ENCODE peak calls at places on chromosomes 13 and 19, in six cellular contexts. R, X, U, C, B and A are unnamed samples.
A peak's percentile ranks its signal among the peaks of the same experiment; 100 is the strongest.

GRCh38 chr13:71879129-71879535 is 12.1 kb upstream of the DACH1 start:
- DNase-seq in X (no peak), U (peak; percentile 50), B (peak; percentile 71), R (peak; percentile 75), C (peak; percentile 32), A (peak; percentile 37)

GRCh38 chr13:59356607-59357006 is 807.1 kb downstream of the DIAPH3 start:
- DNase-seq in R (peak; percentile 97), B (no peak), U (no peak), C (peak; percentile 55), X (peak; percentile 90), A (no peak)

GRCh38 chr19:38211206-38211605 is 12.8 kb downstream of the DPF1 start:
- DNase-seq in X (no peak), C (no peak), U (peak; percentile 32), B (peak; percentile 70), R (no peak), A (no peak)

GRCh38 chr19:55472463-55472862 is 4.0 kb upstream of the ZNF628 start:
- DNase-seq in C (peak; percentile 90), R (no peak), X (no peak), U (no peak), B (no peak), A (peak; percentile 75)

GRCh38 chr19:29076161-29076560 is 136.8 kb downstream of the UQCRFS1 start:
- DNase-seq in C (no peak), U (no peak), X (no peak), R (no peak), B (no peak), A (no peak)

GRCh38 chr13:29761815-29762214 is 88.6 kb downstream of the UBL3 start:
- DNase-seq in C (no peak), X (no peak), U (no peak), B (peak; percentile 12), R (no peak), A (no peak)

GRCh38 chr19:20247016-20247683 is 80.1 kb downstream of the ZNF486 start:
- DNase-seq in C (peak; percentile 1), X (no peak), U (peak; percentile 29), R (no peak), B (peak; percentile 63), A (peak; percentile 2)

GRCh38 chr13:33016414-33017409 is at the start of gene KL:
- DNase-seq in X (peak; percentile 86), C (peak; percentile 6), B (peak; percentile 53), U (no peak), R (no peak), A (no peak)

GRCh38 chr19:5645409-5645808 is 22.5 kb downstream of the SAFB start:
- DNase-seq in B (no peak), X (no peak), R (no peak), C (no peak), U (no peak), A (no peak)

GRCh38 chr13:51920267-51920666 is 58.5 kb downstream of the CCDC70 start:
- DNase-seq in C (no peak), U (no peak), R (no peak), X (no peak), B (no peak), A (no peak)

GRCh38 chr19:50899549-50899948 is 11.6 kb downstream of the KLK4 start:
- DNase-seq in C (no peak), B (no peak), U (no peak), X (no peak), R (no peak), A (no peak)

GRCh38 chr19:10567696-10568443 is 909 bp downstream of the CDKN2D start:
- DNase-seq in X (no peak), U (no peak), B (no peak), C (no peak), R (no peak), A (no peak)

GRCh38 chr13:39688699-39689405 is 33.4 kb downstream of the COG6 start:
- DNase-seq in C (peak; percentile 74), B (no peak), R (no peak), X (no peak), U (no peak), A (no peak)

GRCh38 chr13:27482996-27483395 is 32.6 kb upstream of the MTIF3 start:
- DNase-seq in R (no peak), U (no peak), C (no peak), B (no peak), X (no peak), A (no peak)

GRCh38 chr19:10431943-10432735 is 11.8 kb downstream of the PDE4A start:
- DNase-seq in U (no peak), R (no peak), X (peak; percentile 92), C (peak; percentile 41), B (peak; percentile 73), A (no peak)

GRCh38 chr13:29161653-29162052 is 341.5 kb downstream of the MTUS2 start:
- DNase-seq in U (no peak), B (no peak), X (no peak), R (no peak), C (no peak), A (no peak)

GRCh38 chr19:7478173-7478842 is 10.5 kb downstream of the PEX11G start:
- DNase-seq in B (no peak), R (no peak), X (no peak), U (no peak), C (peak; percentile 23), A (no peak)

GRCh38 chr19:2454962-2455409 is 1.8 kb downstream of the LMNB2 start:
- DNase-seq in C (no peak), X (no peak), B (no peak), U (no peak), R (no peak), A (no peak)

GRCh38 chr13:52395704-52396103 is 10.3 kb downstream of the THSD1 start:
- DNase-seq in X (no peak), C (no peak), U (no peak), R (no peak), B (no peak), A (no peak)

DNA sequence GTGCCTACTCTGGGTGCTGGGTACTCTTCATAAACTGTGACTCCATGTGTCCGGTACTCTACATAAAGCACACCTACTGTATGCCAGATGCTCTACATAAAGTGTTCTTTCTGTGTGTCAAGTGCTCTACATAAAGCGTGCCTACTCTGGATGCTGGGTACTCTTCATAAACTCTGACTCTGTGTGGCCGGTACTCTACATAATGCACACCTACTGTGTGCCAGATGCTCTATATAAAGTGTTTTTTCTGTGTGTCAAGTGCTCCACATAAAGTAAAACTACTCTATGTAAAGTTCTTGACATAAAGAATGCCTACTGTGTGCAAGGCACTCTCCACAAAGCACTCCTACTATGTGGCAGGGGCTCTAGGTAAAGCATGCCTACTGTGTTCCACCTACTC is 1.8 kb upstream of the CYP4F11 start:
- DNase-seq in C (no peak), B (no peak), R (no peak), U (no peak), X (no peak), A (no peak)
- H3K9me3 ChIP-seq in C (no peaks in the 10 kb centered on the region), B (peaks cover 2% of the 10 kb centered on the region), R (no peaks in the 10 kb centered on the region), U (peaks cover 3% of the 10 kb centered on the region), X (peaks cover 2% of the 10 kb centered on the region), A (no peaks in the 10 kb centered on the region)

GRCh38 chr13:97275265-97275664 is 53.1 kb downstream of the MBNL2 start:
- DNase-seq in X (no peak), R (peak; percentile 93), B (no peak), U (no peak), C (peak; percentile 89), A (peak; percentile 79)

GRCh38 chr13:97276862-97277269 is 54.7 kb downstream of the MBNL2 start:
- DNase-seq in U (no peak), X (no peak), B (no peak), R (no peak), C (peak; percentile 68), A (no peak)

GRCh38 chr13:97273341-97273831 is 51.3 kb downstream of the MBNL2 start:
- DNase-seq in U (no peak), C (peak; percentile 46), R (no peak), B (no peak), X (no peak), A (peak; percentile 91)

GRCh38 chr13:97275775-97276501 is 53.8 kb downstream of the MBNL2 start:
- DNase-seq in B (no peak), C (no peak), R (no peak), U (no peak), X (no peak), A (no peak)

DNA sequence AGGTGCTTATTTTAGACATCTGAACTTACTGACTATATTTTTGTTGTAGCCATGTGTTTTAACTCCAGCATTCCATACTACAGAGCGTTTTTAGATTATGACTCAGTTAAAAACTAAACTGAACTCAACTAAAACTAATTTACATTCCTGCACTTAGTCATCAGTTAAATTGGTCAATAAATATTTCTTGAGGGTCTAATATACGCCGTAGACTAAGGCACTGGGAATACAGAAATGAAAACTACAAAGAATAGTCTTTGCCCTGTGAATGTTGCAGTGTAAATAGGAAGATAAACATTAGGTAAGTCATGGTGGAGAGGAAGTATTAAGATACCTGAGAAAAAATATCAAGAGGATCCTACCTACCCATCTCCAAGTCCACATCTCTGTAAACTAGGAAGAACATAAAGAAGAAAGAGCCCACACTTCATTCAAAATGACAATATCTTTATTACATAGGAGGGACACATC is 52.7 kb downstream of the MBNL2 start:
- DNase-seq in U (no peak), R (peak; percentile 67), C (peak; percentile 89), X (no peak), B (no peak), A (peak; percentile 56)
- H3K27ac ChIP-seq in U (no peak overlapping the region), R (peak overlapping the region; percentile 82), C (peak overlapping the region; percentile 62), X (peak overlapping the region; percentile 56), B (no peak overlapping the region), A (peak overlapping the region; percentile 97)

GRCh38 chr13:102815788-102816187 is 16.9 kb downstream of the BIVM start:
- DNase-seq in U (no peak), X (no peak), B (no peak), R (no peak), C (no peak), A (no peak)

GRCh38 chr13:102814025-102814607 is 15.2 kb downstream of the BIVM start:
- DNase-seq in B (no peak), R (no peak), U (no peak), X (no peak), C (no peak), A (no peak)

GRCh38 chr13:102816633-102817032 is 17.7 kb downstream of the BIVM start:
- DNase-seq in R (no peak), C (peak; percentile 11), U (no peak), X (no peak), B (no peak), A (no peak)

GRCh38 chr13:102814793-102815192 is 15.9 kb downstream of the BIVM start:
- DNase-seq in U (no peak), X (no peak), B (no peak), C (no peak), R (no peak), A (no peak)

DNA sequence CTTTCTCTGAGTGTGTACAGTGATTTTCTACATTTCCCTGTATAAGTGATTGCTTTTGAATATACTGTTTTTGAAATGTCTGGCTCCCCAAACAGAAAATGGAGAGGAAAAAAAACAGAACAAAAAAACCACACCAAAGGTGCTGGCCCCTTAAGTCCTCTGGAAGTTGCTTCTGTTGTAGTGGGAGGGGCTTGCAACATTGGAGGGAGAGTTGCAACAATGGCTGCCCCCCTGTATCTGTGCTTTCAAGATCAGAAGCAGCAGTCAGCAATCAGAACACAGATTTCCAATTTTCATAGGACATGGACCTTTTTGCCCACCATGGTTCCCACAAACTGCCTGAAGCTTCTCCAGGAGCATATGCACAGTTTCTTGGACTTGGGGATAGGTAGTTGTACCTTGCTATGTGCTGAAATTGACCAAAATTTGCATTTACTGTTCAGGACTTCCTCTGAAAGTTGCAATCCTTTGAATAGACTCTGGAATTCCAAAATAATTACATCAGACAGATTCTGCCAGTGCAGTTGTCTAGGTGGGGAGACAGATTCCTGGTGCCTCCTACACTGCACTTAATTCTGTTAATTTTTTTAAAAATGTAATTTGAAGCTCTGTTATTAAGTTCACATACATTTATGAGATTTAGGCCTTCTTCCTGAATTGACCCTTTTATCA is 13.8 kb downstream of the BIVM start:
- DNase-seq in X (no peak), R (no peak), U (no peak), C (peak; percentile 55), B (peak; percentile 8), A (no peak)
- H3K9ac ChIP-seq in X (no peak overlapping the region), R (no peak overlapping the region), U (no peak overlapping the region), C (no peak overlapping the region), B (no peak overlapping the region), A (no peak overlapping the region)

GRCh38 chr19:21383980-21384582 is 12.9 kb upstream of the ZNF493 start:
- DNase-seq in R (no peak), C (no peak), X (no peak), B (no peak), U (no peak), A (no peak)
- H3K9me3 ChIP-seq in R (peaks cover 2% of the 10 kb centered on the region), C (no peaks in the 10 kb centered on the region), X (peaks cover 52% of the 10 kb centered on the region), B (peaks cover 80% of the 10 kb centered on the region), U (peaks cover 88% of the 10 kb centered on the region), A (peaks cover 47% of the 10 kb centered on the region)